ENCODE peak calls at places on chromosomes 6 and 20, in ten cellular contexts. T, P, Q, D, H, V, U, W, O and L are unnamed samples.

GRCh38 chr6:5667737-5668136 is 339.0 kb downstream of the NRN1 start:
- DNase-seq in T (no peak), P (no peak), Q (no peak), D (no peak), H (no peak), V (no peak), U (no peak), W (no peak), O (no peak), L (no peak)

GRCh38 chr20:48732081-48732829 is 95.5 kb downstream of the PREX1 start:
- DNase-seq in T (no peak), P (no peak), Q (no peak), D (no peak), H (no peak), V (no peak), U (no peak), W (no peak), O (no peak), L (no peak)

GRCh38 chr20:19205999-19206398 is 6.4 kb upstream of the SLC24A3 start:
- DNase-seq in T (peak; percentile 36), P (peak; percentile 72), Q (peak; percentile 69), D (peak; percentile 84), H (peak; percentile 68), V (peak; percentile 87), U (peak; percentile 86), W (peak; percentile 10), O (peak; percentile 65), L (peak; percentile 69)

GRCh38 chr6:169723991-169724553 is at the start of gene PHF10:
- DNase-seq in T (no peak), P (peak; percentile 54), Q (peak; percentile 26), D (peak; percentile 44), H (peak; percentile 72), V (peak; percentile 65), U (peak; percentile 54), W (no peak), O (peak; percentile 85), L (peak; percentile 91)

GRCh38 chr6:160079686-160080043 is 42.0 kb upstream of the SLC22A1 start:
- DNase-seq in T (no peak), P (peak; percentile 58), Q (no peak), D (no peak), H (no peak), V (no peak), U (no peak), W (no peak), O (no peak), L (no peak)

GRCh38 chr6:135185483-135185882 is 4.4 kb downstream of the MYB start:
- DNase-seq in T (peak; percentile 89), P (no peak), Q (peak; percentile 74), D (no peak), H (no peak), V (no peak), U (no peak), W (no peak), O (no peak), L (no peak)

GRCh38 chr6:89048985-89049384 is 31.6 kb upstream of the PNRC1 start:
- DNase-seq in T (peak; percentile 68), P (no peak), Q (peak; percentile 79), D (no peak), H (no peak), V (no peak), U (no peak), W (peak; percentile 13), O (no peak), L (no peak)

GRCh38 chr6:42935322-42935721 is 6.0 kb downstream of the CNPY3 start:
- DNase-seq in T (no peak), P (no peak), Q (no peak), D (no peak), H (no peak), V (no peak), U (no peak), W (no peak), O (peak; percentile 23), L (peak; percentile 28)

GRCh38 chr20:35854697-35855434 is 83.1 kb downstream of the PHF20 start:
- DNase-seq in T (peak; percentile 85), P (no peak), Q (peak; percentile 47), D (no peak), H (no peak), V (no peak), U (no peak), W (peak; percentile 43), O (no peak), L (no peak)

GRCh38 chr6:112253842-112254816 is at the start of gene LAMA4:
- DNase-seq in T (no peak), P (peak; percentile 56), Q (peak; percentile 46), D (peak; percentile 46), H (peak; percentile 1), V (peak; percentile 71), U (peak; percentile 51), W (peak; percentile 69), O (peak; percentile 15), L (peak; percentile 10)

GRCh38 chr6:170038717-170039116 is 252.2 kb downstream of the DLL1 start:
- DNase-seq in T (no peak), P (no peak), Q (no peak), D (no peak), H (no peak), V (no peak), U (no peak), W (no peak), O (no peak), L (no peak)

GRCh38 chr20:63587256-63587655 is 13.2 kb upstream of the HELZ2 start:
- DNase-seq in T (no peak), P (no peak), Q (no peak), D (no peak), H (no peak), V (no peak), U (no peak), W (no peak), O (no peak), L (no peak)

GRCh38 chr6:34930221-34930620 is 41.2 kb downstream of the ANKS1A start:
- DNase-seq in T (no peak), P (no peak), Q (no peak), D (no peak), H (no peak), V (no peak), U (no peak), W (no peak), O (no peak), L (no peak)

GRCh38 chr20:24837721-24838456 is 111.2 kb upstream of the CST7 start:
- DNase-seq in T (peak; percentile 83), P (no peak), Q (no peak), D (no peak), H (no peak), V (no peak), U (no peak), W (peak; percentile 50), O (no peak), L (no peak)

GRCh38 chr20:25089662-25090061 is 7.7 kb upstream of the VSX1 start:
- DNase-seq in T (no peak), P (no peak), Q (no peak), D (no peak), H (no peak), V (no peak), U (no peak), W (no peak), O (no peak), L (no peak)

GRCh38 chr6:139373928-139374356 is 506 bp downstream of the CITED2 start:
- DNase-seq in T (peak; percentile 69), P (no peak), Q (no peak), D (no peak), H (no peak), V (no peak), U (no peak), W (no peak), O (peak; percentile 31), L (peak; percentile 16)

GRCh38 chr6:17914651-17915050 is 72.8 kb downstream of the KIF13A start:
- DNase-seq in T (no peak), P (no peak), Q (no peak), D (no peak), H (no peak), V (no peak), U (no peak), W (no peak), O (no peak), L (no peak)

GRCh38 chr6:42007753-42008528 is 42.4 kb upstream of the TAF8 start:
- DNase-seq in T (no peak), P (no peak), Q (no peak), D (no peak), H (peak; percentile 63), V (no peak), U (no peak), W (no peak), O (no peak), L (no peak)

GRCh38 chr6:161618816-161619454 is 345.1 kb upstream of the AGPAT4 start:
- DNase-seq in T (peak; percentile 18), P (peak; percentile 75), Q (peak; percentile 76), D (peak; percentile 27), H (no peak), V (no peak), U (no peak), W (no peak), O (no peak), L (no peak)
- TF ChIP-seq CTCF in T (peak; percentile 21), P (peak; percentile 52), Q (peak; percentile 63), D (no peak), H (no peak), V (peak; percentile 51), U (no peak), W (no peak), O (no peak), L (no peak)

GRCh38 chr6:28443112-28443773 is at the start of gene ZSCAN23:
- DNase-seq in T (peak; percentile 77), P (no peak), Q (peak; percentile 85), D (peak; percentile 79), H (peak; percentile 72), V (peak; percentile 68), U (peak; percentile 52), W (peak; percentile 92), O (peak; percentile 78), L (peak; percentile 74)
- TF ChIP-seq CTCF in T (no peak), P (no peak), Q (no peak), D (no peak), H (no peak), V (no peak), U (no peak), W (no peak), O (no peak), L (no peak)

DNA sequence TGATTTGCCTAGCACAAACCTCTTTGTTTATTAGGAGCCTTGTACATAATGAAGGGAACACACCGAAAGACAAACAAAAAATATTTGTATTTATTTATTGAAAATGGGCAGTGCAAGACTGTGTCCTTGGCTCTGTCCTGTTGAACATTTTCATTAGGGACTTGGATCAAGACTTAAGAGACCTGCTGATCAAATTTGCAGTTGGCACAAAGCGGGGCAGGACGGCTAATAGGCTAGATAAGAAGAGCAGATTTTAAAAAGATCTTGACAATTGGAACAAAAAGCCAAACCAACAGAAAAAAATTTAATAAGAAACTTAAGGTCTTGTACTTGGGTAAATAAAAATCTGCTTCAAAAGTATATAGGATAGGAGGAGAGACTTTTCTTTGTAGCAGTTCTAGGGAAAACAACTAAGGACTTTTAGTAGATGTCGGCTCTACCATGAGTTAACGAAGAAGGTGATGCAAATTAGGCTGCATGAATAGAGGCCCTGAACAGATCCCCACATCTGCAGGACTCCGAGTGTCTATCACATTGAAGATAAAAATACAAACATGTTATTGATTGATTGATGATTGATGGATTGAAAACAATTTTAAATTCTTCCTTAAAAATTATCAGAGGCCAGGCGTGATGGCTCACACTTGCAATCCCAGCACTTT is 124.1 kb upstream of the SPACA1 start:
- DNase-seq in T (no peak), P (no peak), Q (no peak), D (no peak), H (peak; percentile 34), V (no peak), U (no peak), W (no peak), O (no peak), L (no peak)
- TF ChIP-seq CTCF in T (no peak), P (no peak), Q (no peak), D (no peak), H (no peak), V (no peak), U (no peak), W (no peak), O (no peak), L (no peak)

GRCh38 chr20:61253264-61253639 is 1.2 kb downstream of the CDH4 start:
- DNase-seq in T (no peak), P (no peak), Q (peak; percentile 41), D (peak; percentile 51), H (no peak), V (no peak), U (no peak), W (peak; percentile 45), O (no peak), L (no peak)
- TF ChIP-seq CTCF in T (peak; percentile 48), P (peak; percentile 12), Q (peak; percentile 26), D (peak; percentile 15), H (no peak), V (no peak), U (no peak), W (peak; percentile 32), O (no peak), L (no peak)